ENCODE peak calls at places on chromosome 21, in eight cellular contexts. K is D721Med; D is hypothalamus; W is WTC11; P is effector memory CD8-positive, alpha-beta T cell; S is T-cell; U is Peyer's patch; C is substantia nigra. A is an unnamed sample.

GRCh38 chr21:45067462-45068285 is 6.7 kb upstream of the ADARB1 start:
- DNase-seq in D (no peak), C (no peak), P (no peak), K (no peak), U (no peak), W (no peak), S (no peak), A (no peak)

GRCh38 chr21:30194701-30195299 is 21.1 kb downstream of the CLDN8 start:
- DNase-seq in S (no peak), D (no peak), P (no peak), W (no peak), K (no peak), C (no peak), U (no peak), A (peak)

GRCh38 chr21:44869860-44870747 is 3.4 kb downstream of the PTTG1IP start:
- DNase-seq in P (no peak), K (no peak), S (no peak), U (peak), D (no peak), C (no peak), W (no peak), A (no peak)

GRCh38 chr21:27477321-27477720 is 510.4 kb upstream of the ADAMTS5 start:
- DNase-seq in S (no peak), D (no peak), W (no peak), P (no peak), U (no peak), C (no peak), K (no peak), A (no peak)

GRCh38 chr21:45388011-45388521 is 16.9 kb upstream of the COL18A1 start:
- DNase-seq in S (no peak), W (no peak), K (no peak), U (no peak), P (no peak), C (no peak), D (no peak), A (no peak)

GRCh38 chr21:42562258-42562657 is 48.6 kb downstream of the SLC37A1 start:
- DNase-seq in K (no peak), U (peak), D (no peak), P (no peak), W (peak), S (no peak), C (no peak), A (no peak)

GRCh38 chr21:23402929-23403520 is 2204.3 kb downstream of the MRPL39 start:
- DNase-seq in U (no peak), C (no peak), K (no peak), S (no peak), P (no peak), D (no peak), W (no peak), A (no peak)

GRCh38 chr21:44916965-44917364 is 3.7 kb downstream of the ITGB2 start:
- DNase-seq in K (no peak), U (no peak), W (no peak), C (no peak), P (no peak), S (no peak), D (no peak), A (no peak)

GRCh38 chr21:43295016-43295958 is 126.5 kb downstream of the CRYAA start:
- DNase-seq in K (no peak), P (no peak), C (no peak), S (no peak), D (no peak), U (no peak), W (no peak), A (peak)

GRCh38 chr21:19529031-19529430 is 1125.4 kb upstream of the TMPRSS15 start:
- DNase-seq in D (no peak), S (no peak), P (no peak), W (no peak), U (no peak), K (no peak), C (no peak), A (no peak)

GRCh38 chr21:31203371-31204054 is 140.5 kb downstream of the TIAM1 start:
- DNase-seq in P (no peak), W (no peak), K (no peak), U (no peak), S (no peak), C (no peak), D (no peak), A (no peak)

GRCh38 chr21:28100366-28100765 is 892.3 kb downstream of the LTN1 start:
- DNase-seq in U (no peak), P (no peak), C (no peak), W (no peak), D (no peak), K (no peak), S (no peak), A (no peak)

GRCh38 chr21:37071561-37072238 is 1.2 kb downstream of the PIGP start:
- DNase-seq in S (no peak), K (no peak), U (no peak), C (no peak), D (peak), P (no peak), W (no peak), A (no peak)

GRCh38 chr21:42939581-42940413 is 14.4 kb upstream of the ERVH48-1 start:
- DNase-seq in S (no peak), U (no peak), D (peak), P (no peak), W (peak), K (no peak), C (peak), A (no peak)

GRCh38 chr21:16205527-16205926 is 475.7 kb downstream of the USP25 start:
- DNase-seq in S (no peak), K (no peak), P (no peak), W (no peak), D (no peak), C (no peak), U (no peak), A (no peak)

GRCh38 chr21:30900881-30901280 is 19.5 kb upstream of the KRTAP11-1 start:
- DNase-seq in U (no peak), K (no peak), D (no peak), W (no peak), C (no peak), P (no peak), S (no peak), A (no peak)

GRCh38 chr21:46255166-46255565 is 26.6 kb upstream of the LSS start:
- DNase-seq in U (no peak), S (no peak), D (no peak), K (no peak), C (no peak), W (no peak), P (no peak), A (no peak)

A was measured in NCI-H1436.